ENCODE peak calls at places on chromosomes 2 and 18, in five cellular contexts. Y is progenitor cell of endocrine pancreas, J is epithelial cell of esophagus, C is heart right ventricle, O is fibroblast of pulmonary artery. Z is an unnamed sample.
A peak's percentile ranks its signal among the peaks of the same experiment; 100 is the strongest.

GRCh38 chr2:20135631-20136050 is 84.2 kb upstream of the LAPTM4A start:
- DNase-seq in J (peak; percentile 61), O (peak; percentile 70), C (peak; percentile 56), Y (peak; percentile 67), Z (peak; percentile 70)

GRCh38 chr2:199379251-199379650 is 78.5 kb downstream of the SATB2 start:
- DNase-seq in J (peak; percentile 48), O (peak; percentile 13), Y (no peak), C (no peak), Z (no peak)

GRCh38 chr2:26616864-26617135 is 24.4 kb downstream of the CIB4 start:
- DNase-seq in O (no peak), Y (no peak), J (no peak), C (no peak), Z (no peak)

GRCh38 chr18:54679318-54680149 is 88.5 kb downstream of the DYNAP start:
- DNase-seq in Y (no peak), O (peak; percentile 93), J (peak; percentile 79), C (no peak), Z (no peak)

GRCh38 chr2:152432206-152432653 is 97.3 kb downstream of the FMNL2 start:
- DNase-seq in J (peak; percentile 96), C (no peak), O (peak; percentile 97), Y (no peak), Z (no peak)

GRCh38 chr18:31680836-31681568 is 3.4 kb downstream of the B4GALT6 start:
- DNase-seq in O (peak; percentile 57), J (peak; percentile 30), C (no peak), Y (no peak), Z (no peak)

GRCh38 chr2:36322108-36322507 is 33.5 kb upstream of the CRIM1 start:
- DNase-seq in O (peak; percentile 78), J (peak; percentile 69), C (no peak), Y (no peak), Z (no peak)

GRCh38 chr2:44233450-44234128 is 41.7 kb upstream of the SLC3A1 start:
- DNase-seq in J (peak; percentile 61), C (no peak), Y (no peak), O (peak; percentile 72), Z (no peak)

GRCh38 chr2:202017940-202018339 is 15.7 kb upstream of the FZD7 start:
- DNase-seq in C (no peak), Y (no peak), O (no peak), J (no peak), Z (no peak)

GRCh38 chr18:48913201-48913600 is 37.6 kb downstream of the SMAD7 start:
- DNase-seq in J (peak; percentile 41), C (no peak), O (no peak), Y (no peak), Z (no peak)

GRCh38 chr2:173148520-173148919 is 72.9 kb downstream of the MAP3K20 start:
- DNase-seq in Y (no peak), C (no peak), J (peak; percentile 56), O (peak; percentile 44), Z (no peak)

GRCh38 chr2:185484601-185485000 is 254.0 kb upstream of the FSIP2 start:
- DNase-seq in O (no peak), Y (no peak), J (no peak), C (no peak), Z (no peak)

GRCh38 chr18:75213610-75214009 is 3.0 kb downstream of the TSHZ1 start:
- DNase-seq in C (no peak), Y (no peak), J (peak; percentile 4), O (peak; percentile 46), Z (no peak)

GRCh38 chr2:237581751-237582746 is 8.5 kb downstream of the RAB17 start:
- DNase-seq in C (peak; percentile 75), O (peak; percentile 90), J (peak; percentile 52), Y (no peak), Z (peak; percentile 29)

GRCh38 chr18:5546660-5547059 is 2.9 kb upstream of the EPB41L3 start:
- DNase-seq in C (no peak), J (peak; percentile 18), O (peak; percentile 76), Y (no peak), Z (peak; percentile 18)

GRCh38 chr2:163884416-163884815 is 148.6 kb upstream of the FIGN start:
- DNase-seq in O (no peak), J (no peak), Y (no peak), C (no peak), Z (no peak)

GRCh38 chr2:138020432-138020831 is 56.2 kb downstream of the HNMT start:
- DNase-seq in J (no peak), Y (no peak), O (no peak), C (no peak), Z (no peak)

GRCh38 chr2:149613712-149614111 is 26.1 kb upstream of the MMADHC start:
- DNase-seq in J (no peak), O (no peak), C (no peak), Y (no peak), Z (no peak)

GRCh38 chr2:238785528-238785860 is 62.4 kb upstream of the TWIST2 start:
- DNase-seq in Y (no peak), C (no peak), J (no peak), O (no peak), Z (no peak)

GRCh38 chr2:112542123-112542973 is at the start of gene POLR1B:
- DNase-seq in J (peak; percentile 85), O (peak; percentile 82), Y (peak; percentile 68), C (peak; percentile 82), Z (peak; percentile 69)

GRCh38 chr18:11160303-11160702 is 10.9 kb upstream of the PIEZO2 start:
- DNase-seq in O (no peak), Y (no peak), J (no peak), C (no peak), Z (no peak)

DNA sequence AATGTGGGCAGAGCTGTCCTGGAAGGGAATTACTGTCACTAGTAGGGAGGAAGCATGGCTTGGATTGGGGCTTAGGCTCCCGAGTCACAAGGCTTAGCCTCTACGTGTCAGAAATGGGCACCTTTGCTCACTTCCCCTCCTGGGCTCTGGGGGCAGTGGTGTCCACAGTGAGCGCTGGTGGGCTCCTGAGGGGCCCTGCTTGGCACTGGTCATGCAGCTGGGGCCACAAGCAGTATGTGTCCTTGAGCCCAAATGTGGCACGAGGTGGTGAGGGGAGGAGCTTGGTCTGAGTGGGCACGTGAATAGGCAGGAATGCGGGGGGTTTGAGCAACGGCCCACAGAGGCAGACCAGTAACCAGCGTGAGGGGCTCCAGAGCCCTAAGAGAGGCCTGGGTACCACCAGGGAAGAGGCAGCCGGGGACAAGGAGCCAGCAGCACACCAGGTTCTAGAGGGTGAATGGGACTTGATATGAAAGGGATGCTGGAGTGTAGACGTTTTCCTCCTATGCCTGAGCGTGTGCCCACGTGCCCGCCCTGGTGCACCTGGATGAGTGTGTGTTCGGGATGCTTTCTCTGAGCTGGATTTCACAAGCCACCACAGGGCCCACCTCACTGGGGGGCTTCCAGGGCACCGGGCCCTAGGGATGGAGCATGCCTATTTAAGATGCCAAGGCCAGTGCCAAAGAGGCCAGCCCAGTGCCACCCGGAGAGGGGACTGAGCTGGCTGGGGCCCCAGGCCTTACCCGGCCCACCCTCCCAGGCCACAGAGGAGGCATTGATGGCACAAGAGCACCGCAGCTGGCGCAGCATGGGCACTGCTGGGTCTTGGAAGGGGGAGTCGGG is 22.8 kb upstream of the PTMA start:
- DNase-seq in C (no peak), Y (no peak), O (no peak), J (no peak), Z (no peak)
- TF ChIP-seq CTCF in C (no peak), Y (peak; percentile 22), O (peak; percentile 18), J (no peak), Z (peak; percentile 31)

GRCh38 chr2:9095690-9096089 is 92.2 kb upstream of the MBOAT2 start:
- DNase-seq in O (peak; percentile 38), C (peak; percentile 67), J (peak; percentile 35), Y (no peak), Z (no peak)
- TF ChIP-seq CTCF in O (no peak), C (peak; percentile 46), J (peak; percentile 15), Y (no peak), Z (no peak)

GRCh38 chr2:10558281-10559030 is 110.3 kb upstream of the ODC1 start:
- DNase-seq in O (no peak), J (no peak), C (no peak), Y (no peak), Z (no peak)
- TF ChIP-seq CTCF in O (no peak), J (no peak), C (no peak), Y (no peak), Z (no peak)

GRCh38 chr2:57448816-57449215 is 597.8 kb upstream of the VRK2 start:
- DNase-seq in Y (no peak), O (no peak), J (no peak), C (no peak), Z (no peak)

GRCh38 chr2:57450170-57450569 is 596.4 kb upstream of the VRK2 start:
- DNase-seq in Y (no peak), O (no peak), J (no peak), C (no peak), Z (no peak)

DNA sequence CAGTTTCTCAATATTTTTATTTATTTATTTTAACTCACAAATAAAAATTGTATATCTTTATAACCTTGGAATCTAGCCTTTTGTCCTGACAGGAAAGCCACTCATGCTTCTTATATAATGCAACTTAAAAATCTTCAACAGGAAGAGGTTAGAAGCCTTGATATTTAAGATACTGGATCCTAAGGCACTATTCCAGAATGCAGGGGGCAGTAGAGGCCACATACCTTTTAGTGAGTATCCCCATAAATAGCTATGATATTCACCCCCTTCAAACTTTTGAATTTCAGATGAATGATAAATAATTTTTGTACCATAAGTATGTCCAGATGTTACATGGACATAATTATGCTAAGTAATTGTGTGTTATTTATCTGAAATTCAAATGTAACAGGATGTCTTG is 592.7 kb upstream of the VRK2 start:
- DNase-seq in Y (no peak), C (no peak), O (no peak), J (no peak), Z (no peak)
- TF ChIP-seq CTCF in Y (peak; percentile 21), C (no peak), O (no peak), J (peak; percentile 11), Z (peak; percentile 26)

GRCh38 chr18:50642439-50642838 is 82.6 kb downstream of the MAPK4 start:
- DNase-seq in C (no peak), J (no peak), Y (no peak), O (no peak), Z (no peak)

GRCh38 chr18:50644146-50644545 is 84.3 kb downstream of the MAPK4 start:
- DNase-seq in J (no peak), Y (no peak), C (no peak), O (no peak), Z (no peak)

GRCh38 chr18:50647237-50647636 is 87.3 kb downstream of the MAPK4 start:
- DNase-seq in J (no peak), Y (no peak), O (no peak), C (no peak), Z (no peak)

GRCh38 chr18:50647792-50648191 is 87.9 kb downstream of the MAPK4 start:
- DNase-seq in J (no peak), Y (no peak), O (no peak), C (no peak), Z (no peak)

DNA sequence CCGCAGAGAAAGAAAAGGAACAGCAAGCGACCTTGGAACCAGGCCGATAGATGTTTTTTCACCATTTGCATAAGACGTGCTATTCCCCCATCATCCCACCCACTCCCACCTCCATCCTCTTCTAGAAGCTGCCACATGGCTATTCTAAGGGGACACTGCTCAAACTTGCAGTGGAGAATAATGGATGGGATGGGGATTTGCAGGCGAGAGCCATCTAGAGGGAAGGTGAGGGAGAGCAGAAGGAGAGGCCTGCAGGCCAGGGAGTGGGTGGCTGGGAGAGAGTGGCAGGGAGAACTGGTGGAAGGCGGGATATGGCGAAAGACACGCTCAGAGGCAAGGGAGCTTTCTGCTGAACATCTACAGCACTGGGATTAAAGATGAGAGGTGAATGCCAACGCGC is 84.9 kb downstream of the MAPK4 start:
- DNase-seq in J (peak; percentile 63), O (no peak), Y (no peak), C (no peak), Z (no peak)
- TF ChIP-seq CTCF in J (peak; percentile 75), O (peak; percentile 40), Y (peak; percentile 50), C (peak; percentile 23), Z (peak; percentile 46)

Z was measured in neural crest cell.